ENCODE peak calls at places on chromosomes 2 and 18, in five cellular contexts. One of them, this sample, is unnamed.

GRCh38 chr2:209208211-209208610 is 215.6 kb upstream of the MAP2 start:
- DNase-seq in fibroblast of lung: peak; percentile 6
- DNase-seq in stomach: no peak
- DNase-seq in A549: peak; percentile 45
- DNase-seq in IMR-90: no peak
- DNase-seq in this sample: peak; percentile 38

GRCh38 chr2:108165750-108166149 is 74.0 kb upstream of the SULT1C3 start:
- DNase-seq in fibroblast of lung: no peak
- DNase-seq in stomach: no peak
- DNase-seq in A549: no peak
- DNase-seq in IMR-90: no peak
- DNase-seq in this sample: no peak

GRCh38 chr2:105809099-105809473 is 64.4 kb downstream of the NCK2 start:
- DNase-seq in fibroblast of lung: no peak
- DNase-seq in stomach: no peak
- DNase-seq in A549: no peak
- DNase-seq in IMR-90: no peak
- DNase-seq in this sample: no peak

GRCh38 chr18:77207540-77207939 is 42.1 kb upstream of the GALR1 start:
- DNase-seq in fibroblast of lung: peak; percentile 78
- DNase-seq in stomach: peak; percentile 56
- DNase-seq in A549: peak; percentile 68
- DNase-seq in IMR-90: peak; percentile 65
- DNase-seq in this sample: peak; percentile 68

GRCh38 chr18:24941164-24941951 is 410.6 kb downstream of the ZNF521 start:
- DNase-seq in fibroblast of lung: no peak
- DNase-seq in stomach: no peak
- DNase-seq in A549: no peak
- DNase-seq in IMR-90: peak; percentile 4
- DNase-seq in this sample: no peak

GRCh38 chr2:47984041-47984440 is 77.7 kb upstream of the FBXO11 start:
- DNase-seq in fibroblast of lung: peak; percentile 2
- DNase-seq in stomach: no peak
- DNase-seq in A549: no peak
- DNase-seq in IMR-90: no peak
- DNase-seq in this sample: no peak

GRCh38 chr2:25654801-25655200 is 18.6 kb downstream of the DTNB start:
- DNase-seq in fibroblast of lung: no peak
- DNase-seq in stomach: no peak
- DNase-seq in A549: no peak
- DNase-seq in IMR-90: no peak
- DNase-seq in this sample: no peak

GRCh38 chr2:119649364-119649917 is 29.6 kb upstream of the TMEM177 start:
- DNase-seq in fibroblast of lung: peak; percentile 52
- DNase-seq in stomach: no peak
- DNase-seq in A549: no peak
- DNase-seq in IMR-90: peak; percentile 46
- DNase-seq in this sample: no peak

GRCh38 chr18:78892201-78892600 is 87.4 kb upstream of the SALL3 start:
- DNase-seq in fibroblast of lung: no peak
- DNase-seq in stomach: no peak
- DNase-seq in A549: no peak
- DNase-seq in IMR-90: no peak
- DNase-seq in this sample: no peak

GRCh38 chr2:72669121-72669520 is 156.7 kb downstream of the EXOC6B start:
- DNase-seq in fibroblast of lung: peak; percentile 87
- DNase-seq in stomach: no peak
- DNase-seq in A549: peak; percentile 70
- DNase-seq in IMR-90: peak; percentile 77
- DNase-seq in this sample: no peak

GRCh38 chr2:225415809-225416208 is 16.3 kb downstream of the NYAP2 start:
- DNase-seq in fibroblast of lung: no peak
- DNase-seq in stomach: no peak
- DNase-seq in A549: no peak
- DNase-seq in IMR-90: no peak
- DNase-seq in this sample: no peak

GRCh38 chr18:9898792-9899549 is 13.2 kb downstream of the TXNDC2 start:
- DNase-seq in fibroblast of lung: no peak
- DNase-seq in stomach: no peak
- DNase-seq in A549: peak; percentile 82
- DNase-seq in IMR-90: peak; percentile 37
- DNase-seq in this sample: peak; percentile 18

GRCh38 chr2:169091256-169091655 is 21.9 kb downstream of the DHRS9 start:
- DNase-seq in fibroblast of lung: no peak
- DNase-seq in stomach: no peak
- DNase-seq in A549: no peak
- DNase-seq in IMR-90: no peak
- DNase-seq in this sample: no peak

GRCh38 chr2:29920130-29920577 is 1.2 kb downstream of the ALK start:
- DNase-seq in fibroblast of lung: peak; percentile 13
- DNase-seq in stomach: peak; percentile 45
- DNase-seq in A549: peak; percentile 27
- DNase-seq in IMR-90: no peak
- DNase-seq in this sample: peak; percentile 51

GRCh38 chr2:239220976-239221375 is 179.8 kb downstream of the HDAC4 start:
- DNase-seq in fibroblast of lung: no peak
- DNase-seq in stomach: peak; percentile 13
- DNase-seq in A549: no peak
- DNase-seq in IMR-90: no peak
- DNase-seq in this sample: no peak

GRCh38 chr2:143397886-143398614 is 268.8 kb downstream of the ARHGAP15 start:
- DNase-seq in fibroblast of lung: peak; percentile 62
- DNase-seq in stomach: no peak
- DNase-seq in A549: no peak
- DNase-seq in IMR-90: peak; percentile 73
- DNase-seq in this sample: no peak

GRCh38 chr2:109134741-109135571 is 6.0 kb downstream of the SH3RF3 start:
- DNase-seq in fibroblast of lung: no peak
- DNase-seq in stomach: no peak
- DNase-seq in A549: no peak
- DNase-seq in IMR-90: no peak
- DNase-seq in this sample: no peak

GRCh38 chr2:161273038-161273760 is 35.0 kb upstream of the PSMD14 start:
- DNase-seq in fibroblast of lung: peak; percentile 79
- DNase-seq in stomach: no peak
- DNase-seq in A549: peak; percentile 63
- DNase-seq in IMR-90: peak; percentile 72
- DNase-seq in this sample: no peak

GRCh38 chr18:9905401-9905922 is 8.4 kb upstream of the VAPA start:
- DNase-seq in fibroblast of lung: peak; percentile 39
- DNase-seq in stomach: no peak
- DNase-seq in A549: no peak
- DNase-seq in IMR-90: no peak
- DNase-seq in this sample: no peak

GRCh38 chr2:78541088-78541450 is 484.4 kb upstream of the REG3G start:
- DNase-seq in fibroblast of lung: no peak
- DNase-seq in stomach: no peak
- DNase-seq in A549: no peak
- DNase-seq in IMR-90: no peak
- DNase-seq in this sample: no peak

GRCh38 chr2:174717273-174717672 is 47.0 kb downstream of the CHRNA1 start:
- DNase-seq in fibroblast of lung: peak; percentile 12
- DNase-seq in stomach: no peak
- DNase-seq in A549: no peak
- DNase-seq in IMR-90: peak; percentile 53
- DNase-seq in this sample: no peak

GRCh38 chr2:75481041-75481836 is 79.5 kb downstream of the EVA1A start:
- DNase-seq in fibroblast of lung: peak; percentile 39
- DNase-seq in stomach: no peak
- DNase-seq in A549: peak; percentile 52
- DNase-seq in IMR-90: peak; percentile 41
- DNase-seq in this sample: peak; percentile 40

GRCh38 chr18:55508637-55509036 is 79.4 kb downstream of the TCF4 start:
- DNase-seq in fibroblast of lung: peak; percentile 49
- DNase-seq in stomach: no peak
- DNase-seq in A549: no peak
- DNase-seq in IMR-90: no peak
- DNase-seq in this sample: no peak

GRCh38 chr2:45119855-45120254 is 110.6 kb upstream of the SIX2 start:
- DNase-seq in fibroblast of lung: peak; percentile 74
- DNase-seq in stomach: no peak
- DNase-seq in A549: peak; percentile 45
- DNase-seq in IMR-90: peak; percentile 85
- DNase-seq in this sample: no peak

GRCh38 chr2:240467659-240468299 is 32.3 kb downstream of the GPC1 start:
- DNase-seq in fibroblast of lung: no peak
- DNase-seq in stomach: peak; percentile 20
- DNase-seq in A549: no peak
- DNase-seq in IMR-90: no peak
- DNase-seq in this sample: no peak

GRCh38 chr2:11724151-11724550 is 22.3 kb upstream of the LPIN1 start:
- DNase-seq in fibroblast of lung: no peak
- DNase-seq in stomach: no peak
- DNase-seq in A549: no peak
- DNase-seq in IMR-90: no peak
- DNase-seq in this sample: no peak

GRCh38 chr2:9547272-9547991 is 8.2 kb downstream of the ADAM17 start:
- DNase-seq in fibroblast of lung: peak; percentile 53
- DNase-seq in stomach: no peak
- DNase-seq in A549: no peak
- DNase-seq in IMR-90: peak; percentile 45
- DNase-seq in this sample: no peak

GRCh38 chr2:120660056-120660694 is 75.5 kb upstream of the GLI2 start:
- DNase-seq in fibroblast of lung: no peak
- DNase-seq in stomach: no peak
- DNase-seq in A549: no peak
- DNase-seq in IMR-90: no peak
- DNase-seq in this sample: no peak

GRCh38 chr18:22946841-22947240 is 13.7 kb downstream of the RBBP8 start:
- DNase-seq in fibroblast of lung: no peak
- DNase-seq in stomach: no peak
- DNase-seq in A549: no peak
- DNase-seq in IMR-90: peak; percentile 16
- DNase-seq in this sample: no peak

GRCh38 chr2:231563378-231563961 is 29.2 kb upstream of the TEX44 start:
- DNase-seq in fibroblast of lung: peak; percentile 61
- DNase-seq in stomach: peak; percentile 33
- DNase-seq in A549: peak; percentile 75
- DNase-seq in IMR-90: peak; percentile 57
- DNase-seq in this sample: peak; percentile 47

GRCh38 chr2:165349181-165349580 is 110.0 kb downstream of the SCN2A start:
- DNase-seq in fibroblast of lung: no peak
- DNase-seq in stomach: no peak
- DNase-seq in A549: no peak
- DNase-seq in IMR-90: no peak
- DNase-seq in this sample: no peak

GRCh38 chr2:107132141-107132540 is 246.2 kb upstream of the ST6GAL2 start:
- DNase-seq in fibroblast of lung: no peak
- DNase-seq in stomach: no peak
- DNase-seq in A549: no peak
- DNase-seq in IMR-90: no peak
- DNase-seq in this sample: no peak

GRCh38 chr2:204625135-204625534 is 79.9 kb downstream of the PARD3B start:
- DNase-seq in fibroblast of lung: peak; percentile 14
- DNase-seq in stomach: no peak
- DNase-seq in A549: peak; percentile 45
- DNase-seq in IMR-90: no peak
- DNase-seq in this sample: no peak

GRCh38 chr2:16890081-16890480 is 224.4 kb upstream of the CYRIA start:
- DNase-seq in fibroblast of lung: no peak
- DNase-seq in stomach: no peak
- DNase-seq in A549: peak; percentile 7
- DNase-seq in IMR-90: no peak
- DNase-seq in this sample: no peak
- TF ChIP-seq CTCF in fibroblast of lung: no peak
- TF ChIP-seq CTCF in stomach: no peak
- TF ChIP-seq CTCF in A549: no peak
- TF ChIP-seq CTCF in IMR-90: no peak
- TF ChIP-seq CTCF in this sample: no peak

DNA sequence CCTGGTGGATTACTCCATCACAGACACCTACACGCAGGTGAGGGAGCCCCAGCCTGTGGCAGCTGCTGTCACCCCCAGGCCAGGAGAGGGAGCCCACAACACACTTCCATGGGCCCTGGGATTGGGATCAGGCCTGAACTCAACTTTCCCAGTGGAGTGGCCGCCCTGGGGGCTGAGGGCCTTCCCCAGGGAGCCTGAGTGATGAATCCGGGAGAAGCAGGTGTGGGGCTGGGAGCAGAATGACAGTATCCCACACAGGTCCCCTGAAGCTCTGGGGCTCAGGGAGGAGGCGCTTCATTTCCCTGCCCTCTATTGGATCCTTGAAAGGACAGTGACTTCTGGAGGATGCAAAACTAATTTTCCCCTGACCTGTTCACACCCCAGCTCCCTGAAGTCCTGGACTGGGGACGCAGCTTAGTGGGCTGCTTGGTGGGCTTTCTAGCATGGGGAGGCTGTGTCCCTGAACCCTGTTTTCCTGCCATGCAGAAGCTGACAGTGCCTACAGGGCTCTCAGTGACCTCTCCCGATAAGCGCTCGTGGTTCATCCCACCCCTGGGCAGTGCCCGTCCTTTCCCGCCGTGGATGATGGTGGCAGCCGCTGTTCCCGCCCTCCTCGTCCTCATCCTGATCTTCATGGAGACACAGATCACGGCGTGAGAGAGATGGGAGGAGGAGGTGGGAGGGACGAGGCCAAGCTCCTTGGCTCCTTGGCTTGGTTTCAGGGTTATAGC is 11.0 kb downstream of the SLC4A3 start:
- DNase-seq in fibroblast of lung: no peak
- DNase-seq in stomach: no peak
- DNase-seq in A549: no peak
- DNase-seq in IMR-90: no peak
- DNase-seq in this sample: no peak
- TF ChIP-seq CTCF in fibroblast of lung: no peak
- TF ChIP-seq CTCF in stomach: no peak
- TF ChIP-seq CTCF in A549: no peak
- TF ChIP-seq CTCF in IMR-90: peak; percentile 12
- TF ChIP-seq CTCF in this sample: no peak

GRCh38 chr2:22449676-22450075 is 935.3 kb upstream of the KLHL29 start:
- DNase-seq in fibroblast of lung: no peak
- DNase-seq in stomach: no peak
- DNase-seq in A549: no peak
- DNase-seq in IMR-90: no peak
- DNase-seq in this sample: no peak
- TF ChIP-seq CTCF in fibroblast of lung: no peak
- TF ChIP-seq CTCF in stomach: no peak
- TF ChIP-seq CTCF in A549: no peak
- TF ChIP-seq CTCF in IMR-90: no peak
- TF ChIP-seq CTCF in this sample: no peak

DNA sequence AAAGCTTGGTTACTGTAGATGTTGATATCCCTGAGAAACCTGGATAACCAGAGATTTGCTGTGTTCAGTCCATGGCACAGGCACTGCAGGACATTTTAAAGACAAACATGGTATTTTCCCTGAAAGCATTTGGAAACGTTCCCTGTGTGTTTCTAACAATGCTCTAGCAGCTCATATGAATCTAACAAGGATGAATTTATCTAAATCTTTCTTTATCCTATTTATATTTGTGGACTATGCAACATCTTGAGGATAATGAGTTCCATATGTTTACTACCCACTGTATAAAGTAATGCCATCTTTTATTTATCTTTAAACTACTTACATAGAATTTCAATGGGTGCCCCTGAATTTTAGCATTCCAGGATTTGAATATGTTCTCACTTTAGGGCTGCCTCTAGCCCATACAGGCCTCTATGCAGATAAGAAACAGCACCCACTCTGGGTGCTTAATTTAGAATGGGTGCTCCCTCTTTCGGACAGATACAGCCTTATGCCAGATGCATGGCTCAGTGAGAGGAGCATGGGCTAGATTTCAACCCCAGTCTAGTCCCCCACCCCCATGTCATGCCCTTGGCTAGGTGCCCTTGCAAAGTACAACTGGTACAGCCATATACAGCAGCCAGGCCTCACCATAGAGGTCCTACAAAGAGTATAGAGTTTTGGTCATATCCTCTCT is 50.6 kb upstream of the NEMP2 start:
- DNase-seq in fibroblast of lung: no peak
- DNase-seq in stomach: no peak
- DNase-seq in A549: no peak
- DNase-seq in IMR-90: no peak
- DNase-seq in this sample: no peak
- TF ChIP-seq CTCF in fibroblast of lung: no peak
- TF ChIP-seq CTCF in stomach: no peak
- TF ChIP-seq CTCF in A549: no peak
- TF ChIP-seq CTCF in IMR-90: no peak
- TF ChIP-seq CTCF in this sample: no peak